ENCODE peak calls at places on chromosomes 1 and 21, in four cellular contexts. V is brain microvascular endothelial cell, K is fibroblast of mammary gland, W is cardiac fibroblast. F is an unnamed sample.

GRCh38 chr1:87398644-87399043 is 70.0 kb downstream of the LMO4 start:
- DNase-seq in V (peak; percentile 7), K (peak; percentile 92), W (peak; percentile 74), F (peak; percentile 87)

GRCh38 chr1:30028283-30028682 is 695.1 kb downstream of the MATN1 start:
- DNase-seq in V (no peak), K (no peak), W (no peak), F (no peak)

GRCh38 chr1:93753766-93754763 is 72.4 kb upstream of the BCAR3 start:
- DNase-seq in V (peak; percentile 93), K (peak; percentile 91), W (peak; percentile 98), F (peak; percentile 77)

GRCh38 chr1:181173761-181174371 is 85.4 kb downstream of the IER5 start:
- DNase-seq in V (no peak), K (no peak), W (no peak), F (no peak)

GRCh38 chr1:15617874-15618684 is 821 bp downstream of the DDI2 start:
- DNase-seq in V (no peak), K (peak; percentile 18), W (peak; percentile 24), F (peak; percentile 74)

GRCh38 chr1:1157914-1158710 is 15.6 kb upstream of the TTLL10 start:
- DNase-seq in V (no peak), K (peak; percentile 1), W (peak; percentile 21), F (peak; percentile 33)

GRCh38 chr1:94757931-94758330 is 62.2 kb upstream of the SLC44A3 start:
- DNase-seq in V (peak; percentile 94), K (peak; percentile 91), W (peak; percentile 91), F (no peak)

GRCh38 chr1:161725888-161726630 is 4.7 kb downstream of the FCRLB start:
- DNase-seq in V (peak; percentile 34), K (peak; percentile 42), W (peak; percentile 59), F (peak; percentile 54)

GRCh38 chr1:12007204-12007603 is 12.1 kb upstream of the MIIP start:
- DNase-seq in V (no peak), K (no peak), W (no peak), F (no peak)

GRCh38 chr1:234213576-234214128 is 159.6 kb upstream of the COA6 start:
- DNase-seq in V (no peak), K (no peak), W (no peak), F (no peak)

GRCh38 chr21:36321325-36322082 is 1.5 kb downstream of the MORC3 start:
- DNase-seq in V (peak; percentile 3), K (peak; percentile 26), W (peak; percentile 36), F (peak; percentile 56)

GRCh38 chr1:33177996-33178540 is 3.8 kb downstream of the TRIM62 start:
- DNase-seq in V (no peak), K (no peak), W (no peak), F (no peak)

GRCh38 chr1:230327892-230328284 is 98.2 kb downstream of the PGBD5 start:
- DNase-seq in V (peak; percentile 14), K (no peak), W (peak; percentile 27), F (no peak)

GRCh38 chr1:199403421-199404116 is 623.9 kb upstream of the NR5A2 start:
- DNase-seq in V (peak; percentile 9), K (peak; percentile 53), W (peak; percentile 8), F (no peak)

GRCh38 chr1:12040457-12041051 is 21.3 kb downstream of the MIIP start:
- DNase-seq in V (peak; percentile 36), K (peak; percentile 97), W (peak; percentile 93), F (no peak)

GRCh38 chr21:28636988-28637691 is 355.5 kb downstream of the LTN1 start:
- DNase-seq in V (peak; percentile 93), K (peak; percentile 85), W (peak; percentile 94), F (peak; percentile 95)

GRCh38 chr1:29362116-29362515 is 125.8 kb downstream of the PTPRU start:
- DNase-seq in V (no peak), K (no peak), W (no peak), F (no peak)

GRCh38 chr1:107964397-107965111 is 426 bp downstream of the VAV3 start:
- DNase-seq in V (no peak), K (no peak), W (peak; percentile 13), F (peak; percentile 53)
- H3K4me3 ChIP-seq in V (peak overlapping the region; percentile 51), K (peak overlapping the region; percentile 3), W (peak overlapping the region; percentile 44), F (peak overlapping the region; percentile 13)

GRCh38 chr1:145846191-145846590 is 761 bp downstream of the NUDT17 start:
- DNase-seq in V (no peak), K (peak; percentile 41), W (peak; percentile 54), F (peak; percentile 18)
- H3K4me3 ChIP-seq in V (peak overlapping the region; percentile 67), K (peak overlapping the region; percentile 59), W (peak overlapping the region; percentile 60), F (no peak overlapping the region)

GRCh38 chr1:153677718-153678518 is 570 bp upstream of the NPR1 start:
- DNase-seq in V (peak; percentile 39), K (peak; percentile 61), W (peak; percentile 67), F (peak; percentile 29)
- H3K4me3 ChIP-seq in V (peak overlapping the region; percentile 32), K (peak overlapping the region; percentile 40), W (peak overlapping the region; percentile 40), F (peak overlapping the region; percentile 25)

GRCh38 chr1:2205191-2205952 is 10.8 kb upstream of the FAAP20 start:
- DNase-seq in V (peak; percentile 89), K (peak; percentile 90), W (peak; percentile 95), F (peak; percentile 60)
- H3K4me3 ChIP-seq in V (peak overlapping the region; percentile 41), K (peak overlapping the region; percentile 22), W (peak overlapping the region; percentile 48), F (peak overlapping the region; percentile 29)

DNA sequence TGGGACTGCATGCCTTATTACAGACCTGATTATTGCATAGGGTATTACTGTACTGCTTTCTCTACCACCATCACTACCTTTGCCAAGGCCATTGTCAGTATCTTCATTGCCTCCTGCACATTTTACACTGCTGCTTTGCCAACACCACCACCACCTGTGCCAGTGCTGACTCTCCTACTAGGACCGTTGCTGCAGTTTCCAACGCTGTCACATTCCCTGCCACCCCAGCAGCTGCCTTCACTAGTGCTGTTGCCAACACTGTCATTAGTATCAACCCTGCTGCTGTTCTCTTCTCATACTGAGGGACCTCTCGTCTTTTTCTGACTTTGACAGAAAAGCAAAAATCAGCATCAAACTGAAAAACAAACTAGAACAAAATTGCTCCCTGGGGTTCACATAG is 394.9 kb upstream of the B3GALT2 start:
- DNase-seq in V (no peak), K (no peak), W (no peak), F (no peak)
- H3K4me3 ChIP-seq in V (no peak overlapping the region), K (no peak overlapping the region), W (no peak overlapping the region), F (no peak overlapping the region)

GRCh38 chr21:39347537-39347936 is 1.4 kb downstream of the HMGN1 start:
- DNase-seq in V (no peak), K (no peak), W (no peak), F (no peak)

GRCh38 chr21:39346671-39347327 is 2.1 kb downstream of the HMGN1 start:
- DNase-seq in V (no peak), K (no peak), W (no peak), F (peak; percentile 16)

GRCh38 chr21:39344848-39345247 is 4.0 kb downstream of the HMGN1 start:
- DNase-seq in V (no peak), K (no peak), W (no peak), F (no peak)

GRCh38 chr21:39348040-39348354 is 891 bp downstream of the HMGN1 start:
- DNase-seq in V (no peak), K (no peak), W (no peak), F (no peak)

DNA sequence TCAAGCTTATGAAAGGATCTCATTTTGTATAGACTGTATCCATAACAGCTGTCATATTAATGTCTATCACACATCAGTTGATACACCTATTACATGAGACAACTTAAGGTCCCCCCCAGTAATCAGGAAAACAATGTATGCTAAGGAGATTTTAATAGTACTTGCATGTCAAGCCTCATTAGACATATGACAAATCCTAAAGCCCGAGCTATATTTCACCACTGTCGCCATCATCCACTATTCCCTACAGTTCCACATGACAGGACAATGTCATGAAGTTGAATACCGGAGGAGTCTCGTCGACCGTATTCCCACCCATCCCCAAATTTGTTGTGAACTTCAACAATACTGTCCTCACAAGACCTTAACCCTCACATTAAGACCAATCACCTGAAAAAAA is 3.4 kb downstream of the HMGN1 start:
- DNase-seq in V (no peak), K (no peak), W (no peak), F (no peak)
- H3K4me3 ChIP-seq in V (no peak overlapping the region), K (no peak overlapping the region), W (no peak overlapping the region), F (peak overlapping the region; percentile 97)

F was measured in mammary epithelial cell.